ENCODE peak calls at places on chromosome 2, in eight cellular contexts. K is COR-L47, U is M059J, H is colonic mucosa, M is GM20000, E is right cardiac atrium, Z is NCI-H1092 treated with DMSO at 0.1 percent for 48 hours, Q is Caco-2. C is an unnamed sample.

GRCh38 chr2:216632952-216633615 is at the start of gene IGFBP2:
- DNase-seq in K (peak; percentile 49), U (no peak), H (peak; percentile 46), M (peak; percentile 78), E (peak; percentile 71), Z (peak; percentile 71), Q (peak; percentile 15), C (no peak)

GRCh38 chr2:128543646-128544045 is 225.0 kb upstream of the HS6ST1 start:
- DNase-seq in K (no peak), U (peak; percentile 24), H (no peak), M (no peak), E (no peak), Z (no peak), Q (peak; percentile 30), C (no peak)

GRCh38 chr2:44528595-44528994 is 166.8 kb downstream of the CAMKMT start:
- DNase-seq in K (no peak), U (peak; percentile 78), H (no peak), M (no peak), E (no peak), Z (no peak), Q (no peak), C (no peak)

GRCh38 chr2:197378494-197378972 is 56.3 kb downstream of the SF3B1 start:
- DNase-seq in K (peak; percentile 61), U (peak; percentile 48), H (peak; percentile 53), M (peak; percentile 76), E (no peak), Z (peak; percentile 65), Q (peak; percentile 70), C (no peak)

GRCh38 chr2:62536873-62537547 is 31.0 kb upstream of the TMEM17 start:
- DNase-seq in K (no peak), U (no peak), H (no peak), M (no peak), E (no peak), Z (no peak), Q (peak; percentile 83), C (no peak)

GRCh38 chr2:120541553-120541932 is 194.1 kb upstream of the GLI2 start:
- DNase-seq in K (no peak), U (peak; percentile 23), H (no peak), M (no peak), E (peak; percentile 27), Z (no peak), Q (no peak), C (no peak)

GRCh38 chr2:239253264-239253663 is 147.6 kb downstream of the HDAC4 start:
- DNase-seq in K (no peak), U (no peak), H (no peak), M (peak; percentile 79), E (no peak), Z (no peak), Q (no peak), C (no peak)

GRCh38 chr2:241579281-241579680 is 20.7 kb downstream of the BOK start:
- DNase-seq in K (no peak), U (no peak), H (no peak), M (no peak), E (no peak), Z (no peak), Q (no peak), C (no peak)